ENCODE peak calls at places on chromosomes 4 and X, in nine cellular contexts. X is chondrocyte; T is central memory CD4-positive, alpha-beta T cell; O is HT-29; R is CD4-positive, alpha-beta T cell; G is amniotic stem cell; J is A172; I is sciatic nerve; L is neural crest cell. U is an unnamed sample.

GRCh38 chrX:68632491-68632890 is 15.0 kb upstream of the STARD8 start:
- DNase-seq in X (no peak), T (no peak), O (no peak), R (no peak), G (no peak), J (no peak), I (no peak), L (no peak), U (no peak)

GRCh38 chr4:68271851-68272756 is 26.6 kb upstream of the TMPRSS11B start:
- DNase-seq in X (no peak), T (peak; percentile 25), O (peak; percentile 61), R (no peak), G (no peak), J (peak; percentile 30), I (no peak), L (peak; percentile 13), U (no peak)

GRCh38 chr4:96162631-96163030 is 322.7 kb downstream of the PDHA2 start:
- DNase-seq in X (no peak), T (no peak), O (no peak), R (no peak), G (peak; percentile 11), J (no peak), I (no peak), L (no peak), U (no peak)

GRCh38 chr4:146522098-146522861 is 540 bp upstream of the SLC10A7 start:
- DNase-seq in X (peak; percentile 92), T (peak; percentile 77), O (peak; percentile 79), R (peak; percentile 76), G (peak; percentile 78), J (peak; percentile 70), I (peak; percentile 96), L (peak; percentile 73), U (peak; percentile 86)

GRCh38 chr4:41256740-41257256 is at the start of gene UCHL1:
- DNase-seq in X (peak; percentile 96), T (no peak), O (no peak), R (no peak), G (peak; percentile 57), J (peak; percentile 90), I (peak; percentile 71), L (peak; percentile 89), U (peak; percentile 97)

GRCh38 chr4:931194-931959 is 739 bp downstream of the GAK start:
- DNase-seq in X (peak; percentile 81), T (no peak), O (peak; percentile 30), R (no peak), G (no peak), J (peak; percentile 47), I (no peak), L (no peak), U (no peak)

GRCh38 chrX:102768984-102769761 is 48.6 kb downstream of the GPRASP3 start:
- DNase-seq in X (no peak), T (peak; percentile 76), O (peak; percentile 99), R (peak; percentile 74), G (peak; percentile 4), J (peak; percentile 68), I (peak; percentile 79), L (peak; percentile 56), U (peak; percentile 71)

GRCh38 chrX:8868070-8868795 is 67.0 kb upstream of the FAM9A start:
- DNase-seq in X (no peak), T (no peak), O (no peak), R (no peak), G (no peak), J (peak; percentile 69), I (no peak), L (no peak), U (no peak)

GRCh38 chrX:24513416-24513815 is 48.3 kb downstream of the PDK3 start:
- DNase-seq in X (no peak), T (no peak), O (no peak), R (no peak), G (no peak), J (no peak), I (no peak), L (no peak), U (no peak)

GRCh38 chr4:1043162-1043561 is 31.7 kb downstream of the FGFRL1 start:
- DNase-seq in X (no peak), T (no peak), O (no peak), R (no peak), G (no peak), J (no peak), I (no peak), L (no peak), U (no peak)

GRCh38 chrX:110216027-110216426 is 101.9 kb downstream of the AMMECR1 start:
- DNase-seq in X (no peak), T (no peak), O (peak; percentile 47), R (no peak), G (no peak), J (no peak), I (no peak), L (no peak), U (no peak)

GRCh38 chrX:150872773-150873336 is 25.6 kb downstream of the CD99L2 start:
- DNase-seq in X (no peak), T (no peak), O (no peak), R (no peak), G (no peak), J (no peak), I (no peak), L (no peak), U (no peak)

GRCh38 chr4:89024051-89024675 is 32.8 kb downstream of the FAM13A start:
- DNase-seq in X (no peak), T (peak; percentile 66), O (peak; percentile 88), R (peak; percentile 30), G (peak; percentile 43), J (peak; percentile 72), I (no peak), L (peak; percentile 22), U (no peak)

GRCh38 chr4:183920512-183920911 is 15.4 kb downstream of the STOX2 start:
- DNase-seq in X (no peak), T (no peak), O (no peak), R (no peak), G (no peak), J (no peak), I (no peak), L (no peak), U (no peak)

GRCh38 chr4:62709618-62710252 is 1509.6 kb downstream of the ADGRL3 start:
- DNase-seq in X (no peak), T (no peak), O (peak; percentile 75), R (no peak), G (no peak), J (peak; percentile 28), I (no peak), L (peak; percentile 2), U (no peak)

GRCh38 chr4:158013858-158014257 is 159.0 kb downstream of the GASK1B start:
- DNase-seq in X (no peak), T (no peak), O (peak; percentile 17), R (no peak), G (no peak), J (peak; percentile 72), I (no peak), L (no peak), U (no peak)

GRCh38 chr4:762211-763190 is 56.9 kb downstream of the PCGF3 start:
- DNase-seq in X (peak; percentile 76), T (no peak), O (peak; percentile 41), R (no peak), G (no peak), J (no peak), I (peak; percentile 55), L (no peak), U (peak; percentile 47)

GRCh38 chr4:20778896-20779295 is 78.6 kb downstream of the PACRGL start:
- DNase-seq in X (no peak), T (no peak), O (no peak), R (no peak), G (no peak), J (no peak), I (no peak), L (no peak), U (no peak)

GRCh38 chrX:18877472-18877871 is 106.4 kb downstream of the PHKA2 start:
- DNase-seq in X (no peak), T (no peak), O (no peak), R (no peak), G (no peak), J (no peak), I (no peak), L (no peak), U (no peak)

GRCh38 chr4:121227254-121227867 is 63.2 kb upstream of the TNIP3 start:
- DNase-seq in X (no peak), T (no peak), O (no peak), R (no peak), G (no peak), J (no peak), I (no peak), L (no peak), U (no peak)

GRCh38 chr4:137125011-137125410 is 407.3 kb downstream of the PCDH18 start:
- DNase-seq in X (no peak), T (no peak), O (no peak), R (no peak), G (peak; percentile 30), J (peak; percentile 46), I (no peak), L (no peak), U (no peak)

GRCh38 chr4:61877893-61878292 is 677.8 kb downstream of the ADGRL3 start:
- DNase-seq in X (no peak), T (no peak), O (no peak), R (no peak), G (no peak), J (no peak), I (no peak), L (no peak), U (no peak)

GRCh38 chrX:24693453-24694202 is at the start of gene POLA1:
- DNase-seq in X (peak; percentile 99), T (peak; percentile 57), O (peak; percentile 84), R (peak; percentile 25), G (peak; percentile 81), J (peak; percentile 97), I (peak; percentile 95), L (peak; percentile 98), U (peak; percentile 90)

GRCh38 chrX:32530802-32531403 is 680.4 kb downstream of the DMD start:
- DNase-seq in X (no peak), T (peak; percentile 2), O (peak; percentile 63), R (no peak), G (peak; percentile 21), J (peak; percentile 9), I (no peak), L (peak; percentile 36), U (no peak)

GRCh38 chr4:114857831-114858230 is 255.6 kb downstream of the NDST4 start:
- DNase-seq in X (no peak), T (no peak), O (no peak), R (no peak), G (no peak), J (no peak), I (no peak), L (no peak), U (no peak)

GRCh38 chr4:156344397-156344796 is 390.7 kb upstream of the CTSO start:
- DNase-seq in X (no peak), T (no peak), O (no peak), R (no peak), G (no peak), J (no peak), I (no peak), L (no peak), U (no peak)

GRCh38 chr4:110197421-110198398 is 705 bp downstream of the ELOVL6 start:
- DNase-seq in X (no peak), T (peak; percentile 28), O (peak; percentile 52), R (peak; percentile 2), G (peak; percentile 22), J (peak; percentile 13), I (peak; percentile 64), L (peak; percentile 28), U (peak; percentile 64)

GRCh38 chrX:93422693-93423092 is 250.7 kb downstream of the NAP1L3 start:
- DNase-seq in X (no peak), T (peak; percentile 3), O (peak; percentile 61), R (no peak), G (no peak), J (no peak), I (no peak), L (peak; percentile 17), U (no peak)

GRCh38 chr4:136106753-136107152 is 1425.5 kb downstream of the PCDH18 start:
- DNase-seq in X (no peak), T (no peak), O (no peak), R (no peak), G (no peak), J (no peak), I (no peak), L (no peak), U (no peak)

GRCh38 chr4:38306482-38307071 is 346.4 kb downstream of the PTTG2 start:
- DNase-seq in X (no peak), T (no peak), O (no peak), R (no peak), G (no peak), J (no peak), I (no peak), L (no peak), U (no peak)